ENCODE peak calls at places on chromosomes 5 and 9, in six cellular contexts. K, T, A, G, F and S are unnamed samples.

GRCh38 chr9:4594545-4594944 is 67.5 kb upstream of the PLPP6 start:
- DNase-seq in K (no peak), A (no peak), G (no peak), F (no peak), T (no peak), S (peak)

GRCh38 chr5:103744159-103744558 is 181.6 kb upstream of the NUDT12 start:
- DNase-seq in T (no peak), F (no peak), A (no peak), K (no peak), G (no peak), S (no peak)

GRCh38 chr5:171676286-171676944 is 109.2 kb upstream of the SMIM23 start:
- DNase-seq in T (no peak), F (no peak), G (no peak), K (no peak), A (no peak), S (no peak)

GRCh38 chr9:126722922-126723806 is 81.7 kb upstream of the ZBTB43 start:
- DNase-seq in T (peak), K (no peak), G (no peak), A (peak), F (peak), S (no peak)

GRCh38 chr5:121350493-121350892 is 501.2 kb upstream of the FTMT start:
- DNase-seq in T (no peak), A (no peak), G (no peak), F (no peak), K (no peak), S (no peak)

GRCh38 chr5:118545050-118545449 is 443.3 kb downstream of the DTWD2 start:
- DNase-seq in F (no peak), A (no peak), K (no peak), T (no peak), G (no peak), S (no peak)

GRCh38 chr5:39578887-39579497 is 154.2 kb upstream of the DAB2 start:
- DNase-seq in F (no peak), A (no peak), K (no peak), T (no peak), G (no peak), S (no peak)

GRCh38 chr5:92556747-92557146 is 1024.3 kb downstream of the NR2F1-AS1 start:
- DNase-seq in T (no peak), F (no peak), K (no peak), A (no peak), G (no peak), S (no peak)

GRCh38 chr9:15572200-15572599 is 19.4 kb downstream of the CCDC171 start:
- DNase-seq in G (no peak), K (no peak), F (no peak), T (no peak), A (no peak), S (no peak)

GRCh38 chr5:138449501-138450239 is 10.8 kb downstream of the REEP2 start:
- DNase-seq in A (peak), T (peak), F (peak), K (peak), G (no peak), S (peak)

GRCh38 chr5:180020176-180020575 is 51.4 kb downstream of the RNF130 start:
- DNase-seq in A (no peak), F (no peak), G (no peak), T (no peak), K (no peak), S (no peak)

GRCh38 chr9:81868145-81868544 is 60.1 kb upstream of the SPATA31D4 start:
- DNase-seq in K (no peak), T (no peak), G (no peak), A (no peak), F (no peak), S (no peak)

GRCh38 chr9:131330814-131331600 is 41.5 kb downstream of the PLPP7 start:
- DNase-seq in A (no peak), K (no peak), G (peak), T (peak), F (peak), S (no peak)

GRCh38 chr9:76049341-76049740 is 158.9 kb downstream of the PCSK5 start:
- DNase-seq in A (peak), F (no peak), T (no peak), G (no peak), K (no peak), S (no peak)

GRCh38 chr9:95080961-95081658 is 236.4 kb downstream of the FANCC start:
- DNase-seq in F (peak), A (peak), G (no peak), K (no peak), T (no peak), S (no peak)

GRCh38 chr9:81829201-81829882 is 98.9 kb upstream of the SPATA31D4 start:
- DNase-seq in G (no peak), F (no peak), T (no peak), A (no peak), K (no peak), S (no peak)

GRCh38 chr5:157479166-157479565 is 19.2 kb downstream of the NIPAL4 start:
- DNase-seq in T (no peak), K (no peak), F (peak), G (no peak), A (no peak), S (no peak)

GRCh38 chr5:157175071-157175612 is 5.5 kb upstream of the ITK start:
- DNase-seq in F (no peak), T (no peak), A (no peak), G (no peak), K (no peak), S (no peak)

DNA sequence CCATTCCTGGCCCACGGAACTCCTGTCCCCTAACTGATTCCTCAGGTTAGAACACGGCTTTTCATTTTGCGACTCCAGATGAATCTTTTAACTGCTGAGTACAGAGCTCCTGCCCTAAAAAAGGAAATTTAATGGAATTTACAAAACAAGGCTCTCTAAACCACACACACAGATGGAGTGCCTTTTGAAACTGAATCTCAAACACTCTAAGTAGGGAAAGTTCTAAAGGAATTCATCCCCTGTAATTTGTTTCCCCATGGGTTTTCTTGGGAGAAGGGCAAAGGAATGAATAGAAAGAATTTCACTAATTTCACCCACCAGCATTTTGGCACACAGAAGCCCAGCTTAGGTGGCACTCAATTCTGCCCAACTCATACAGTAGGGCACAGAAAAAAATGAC is 106.5 kb downstream of the THBS4 start:
- DNase-seq in T (no peak), G (no peak), F (no peak), K (no peak), A (no peak), S (no peak)
- H3K4me3 ChIP-seq in T (no peak), G (peak), F (no peak), K (no peak), A (no peak), S (no peak)

DNA sequence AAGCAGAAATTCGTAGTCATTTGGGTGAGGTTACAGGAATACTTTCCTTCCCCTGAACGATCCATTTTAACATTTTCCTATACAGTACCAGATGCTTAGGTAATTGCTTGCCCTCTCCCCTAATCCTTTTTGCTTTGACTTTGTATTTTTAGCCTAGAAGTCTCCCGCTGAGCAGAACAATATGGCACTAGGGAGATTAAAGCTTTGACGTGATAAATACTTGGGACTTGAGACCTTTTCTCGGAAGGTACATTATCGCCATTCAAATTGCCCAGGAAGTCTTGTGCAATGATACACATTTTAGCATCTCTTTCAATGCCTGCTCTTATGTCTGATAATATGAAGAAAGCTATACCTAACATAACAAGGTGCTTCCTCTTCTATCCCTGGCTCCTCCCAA is 22.9 kb upstream of the SPATA31C2 start:
- DNase-seq in A (no peak), F (no peak), G (no peak), K (no peak), T (no peak), S (no peak)
- TF ChIP-seq EP300 in A (no peak), F (no peak), G (no peak), K (no peak), T (no peak), S (no peak)

DNA sequence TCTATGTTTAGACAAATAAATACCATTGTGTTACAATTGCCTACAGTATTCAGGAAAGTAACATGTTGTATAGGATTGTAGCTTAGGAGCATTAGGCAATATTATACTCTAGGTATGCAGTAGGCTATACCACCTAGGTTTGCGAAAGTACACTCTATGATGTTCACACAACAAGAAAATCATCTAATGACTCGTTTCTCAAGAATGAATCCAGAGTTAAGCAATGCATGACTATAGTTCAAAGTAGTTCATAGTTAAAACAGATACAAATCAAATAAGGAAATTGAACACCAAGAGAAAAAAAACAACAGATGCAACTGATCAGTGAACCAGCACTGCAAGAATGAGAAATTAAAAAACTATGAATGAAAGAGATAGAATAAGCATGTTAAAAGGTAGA is 27.6 kb upstream of the ABLIM3 start:
- DNase-seq in K (no peak), F (no peak), T (no peak), G (no peak), A (no peak), S (no peak)
- H3K4me3 ChIP-seq in K (no peak), F (no peak), T (no peak), G (no peak), A (no peak), S (no peak)

GRCh38 chr5:55855509-55855908 is 4.4 kb downstream of the IL31RA start:
- DNase-seq in G (no peak), T (no peak), A (no peak), F (no peak), K (no peak), S (no peak)
- TF ChIP-seq EP300 in G (no peak), T (no peak), A (no peak), F (no peak), K (no peak), S (no peak)

GRCh38 chr9:33175633-33176325 is 8.6 kb upstream of the B4GALT1 start:
- DNase-seq in K (no peak), G (no peak), T (no peak), F (no peak), A (no peak), S (no peak)
- H3K4me3 ChIP-seq in K (no peak), G (no peak), T (no peak), F (no peak), A (no peak), S (no peak)

DNA sequence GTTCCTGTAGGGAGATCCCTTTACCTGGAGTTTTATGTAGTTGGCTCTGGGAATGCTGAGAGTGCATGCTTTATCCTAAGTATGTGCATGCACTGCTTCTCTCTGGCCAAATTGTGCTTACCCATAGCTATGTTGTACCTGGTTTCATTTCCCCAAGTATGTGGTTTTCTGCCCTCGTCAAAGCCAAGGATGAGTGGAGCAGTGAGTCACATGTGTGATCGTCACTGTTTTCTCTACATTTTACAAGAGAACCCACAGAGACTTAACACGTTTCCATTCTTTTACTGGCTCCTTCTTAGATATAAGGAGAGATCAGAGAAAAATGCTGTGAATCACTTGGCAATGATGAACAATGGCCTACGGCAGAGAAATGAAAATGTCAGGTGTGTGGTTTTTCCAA is 42.0 kb upstream of the MAST4 start:
- DNase-seq in G (no peak), A (no peak), F (no peak), K (no peak), T (no peak), S (no peak)
- TF ChIP-seq EP300 in G (no peak), A (no peak), F (no peak), K (no peak), T (no peak), S (no peak)

GRCh38 chr5:53381-54174 is 38.4 kb upstream of the PLEKHG4B start:
- DNase-seq in K (peak), G (peak), T (peak), A (peak), F (no peak), S (no peak)

GRCh38 chr5:51500-51823 is 40.5 kb upstream of the PLEKHG4B start:
- DNase-seq in K (no peak), G (no peak), T (no peak), A (no peak), F (no peak), S (no peak)

GRCh38 chr5:54876-55569 is 36.9 kb upstream of the PLEKHG4B start:
- DNase-seq in G (no peak), K (no peak), A (no peak), T (no peak), F (no peak), S (no peak)

GRCh38 chr5:56561-57290 is 35.2 kb upstream of the PLEKHG4B start:
- DNase-seq in A (no peak), G (no peak), T (no peak), F (no peak), K (no peak), S (no peak)

DNA sequence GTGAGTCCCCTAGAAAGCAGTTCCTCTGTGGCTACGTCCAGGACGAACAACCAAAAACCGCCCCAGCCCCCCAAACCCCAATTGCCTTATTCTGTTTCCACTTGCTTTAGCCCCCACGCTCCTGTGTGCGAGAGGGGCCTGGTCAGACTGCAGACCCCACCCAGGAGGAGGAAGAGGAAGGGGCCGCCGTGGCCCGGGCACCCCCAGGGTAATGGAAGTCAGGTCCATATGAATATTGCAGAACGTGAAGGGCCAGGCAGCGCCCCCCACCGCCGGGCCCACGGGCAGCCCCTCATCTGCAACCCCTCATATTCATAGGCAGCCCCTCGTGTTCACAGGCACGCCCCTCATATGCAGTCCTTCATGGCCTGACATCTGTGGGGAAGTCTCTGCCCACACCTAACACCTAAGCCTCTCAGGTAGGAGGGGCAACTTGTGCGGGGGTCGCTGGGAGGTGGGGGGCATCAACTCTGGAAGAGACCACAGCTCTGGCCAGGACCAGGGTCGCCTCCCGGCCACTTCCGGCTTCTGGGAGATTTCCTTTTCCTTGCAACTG is 37.7 kb upstream of the PLEKHG4B start:
- DNase-seq in F (no peak), T (no peak), K (no peak), G (no peak), A (no peak), S (no peak)
- H3K4me3 ChIP-seq in F (peak), T (peak), K (peak), G (peak), A (peak), S (no peak)

DNA sequence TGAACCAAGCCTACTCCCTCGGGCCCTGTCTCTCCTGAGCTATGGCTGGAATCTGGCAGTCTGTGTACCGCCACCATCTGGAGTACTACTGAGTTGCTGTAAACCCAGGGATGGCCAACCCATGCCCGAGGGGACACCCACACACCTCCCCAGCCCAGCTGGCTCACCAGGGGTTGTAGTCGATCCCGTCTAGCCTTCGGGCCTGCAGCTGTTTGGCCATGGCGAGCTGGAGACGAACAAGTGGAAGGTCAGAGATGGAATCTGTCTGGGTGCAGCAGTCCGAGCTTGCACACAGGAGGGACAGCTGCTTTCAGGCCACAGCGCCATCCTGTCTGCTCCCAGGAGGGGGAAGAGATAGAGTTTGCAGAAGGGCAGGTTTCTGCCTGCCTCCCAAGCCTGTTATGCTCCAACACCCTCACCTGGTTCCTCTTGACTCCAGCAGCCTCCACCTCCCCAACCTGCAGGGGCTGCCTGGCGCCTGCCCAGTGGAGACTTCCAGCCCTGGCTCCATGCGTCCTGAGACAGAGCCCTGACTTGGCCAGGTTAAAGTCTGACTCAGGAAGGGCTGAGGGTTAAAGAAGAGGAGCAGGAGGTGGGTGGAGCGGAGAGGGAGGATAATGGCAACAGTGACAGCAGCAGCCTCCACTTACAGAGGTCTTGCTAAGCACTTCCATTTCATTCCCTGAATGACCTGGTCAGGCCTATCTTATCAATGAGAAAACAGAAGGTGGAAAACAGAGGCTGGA is 15.8 kb upstream of the SPOUT1 start:
- DNase-seq in G (no peak), T (peak), F (no peak), A (no peak), K (no peak), S (no peak)
- TF ChIP-seq EP300 in G (no peak), T (no peak), F (no peak), A (no peak), K (no peak), S (no peak)

GRCh38 chr9:137311171-137311970 is 9.3 kb upstream of the NRARP start:
- DNase-seq in A (peak), K (no peak), F (no peak), G (no peak), T (peak), S (no peak)
- H3K4me3 ChIP-seq in A (no peak), K (no peak), F (no peak), G (no peak), T (no peak), S (no peak)